ENCODE peak calls at places on chromosomes 7 and 10, in five cellular contexts. One of them, this sample, is unnamed.

GRCh38 chr10:80204193-80204714 is 1.1 kb downstream of the ANXA11 start:
- ATAC-seq in esophagus mucosa: peak; percentile 83
- ATAC-seq in T-cell: no peak
- ATAC-seq in PC-3: peak; percentile 50
- ATAC-seq in HCT116: no peak
- ATAC-seq in this sample: peak; percentile 31

GRCh38 chr7:151869457-151869856 is 7.5 kb downstream of the PRKAG2 start:
- ATAC-seq in T-cell: no peak
- ATAC-seq in HCT116: no peak
- ATAC-seq in PC-3: no peak
- ATAC-seq in esophagus mucosa: no peak
- ATAC-seq in this sample: no peak

GRCh38 chr7:33127085-33127484 is 2.3 kb upstream of the BBS9 start:
- ATAC-seq in esophagus mucosa: no peak
- ATAC-seq in T-cell: no peak
- ATAC-seq in HCT116: no peak
- ATAC-seq in PC-3: no peak
- ATAC-seq in this sample: no peak

GRCh38 chr7:106074257-106074656 is 37.9 kb downstream of the SYPL1 start:
- ATAC-seq in esophagus mucosa: no peak
- ATAC-seq in T-cell: no peak
- ATAC-seq in PC-3: no peak
- ATAC-seq in HCT116: peak; percentile 22
- ATAC-seq in this sample: peak; percentile 59

GRCh38 chr7:96921231-96921630 is 84.1 kb upstream of the DLX6 start:
- ATAC-seq in HCT116: no peak
- ATAC-seq in esophagus mucosa: peak; percentile 98
- ATAC-seq in PC-3: no peak
- ATAC-seq in T-cell: no peak
- ATAC-seq in this sample: no peak

GRCh38 chr7:132573237-132573636 is 3.0 kb downstream of the PLXNA4 start:
- ATAC-seq in esophagus mucosa: no peak
- ATAC-seq in T-cell: no peak
- ATAC-seq in HCT116: no peak
- ATAC-seq in PC-3: no peak
- ATAC-seq in this sample: no peak

GRCh38 chr10:89550509-89550908 is 15.1 kb upstream of the SLC16A12 start:
- ATAC-seq in esophagus mucosa: no peak
- ATAC-seq in T-cell: no peak
- ATAC-seq in HCT116: no peak
- ATAC-seq in PC-3: no peak
- ATAC-seq in this sample: no peak

GRCh38 chr7:26543345-26543744 is 251.7 kb downstream of the SNX10 start:
- ATAC-seq in esophagus mucosa: no peak
- ATAC-seq in T-cell: no peak
- ATAC-seq in PC-3: no peak
- ATAC-seq in HCT116: no peak
- ATAC-seq in this sample: no peak

GRCh38 chr10:116875897-116876296 is 26.6 kb downstream of the ENO4 start:
- ATAC-seq in HCT116: no peak
- ATAC-seq in T-cell: no peak
- ATAC-seq in esophagus mucosa: no peak
- ATAC-seq in PC-3: no peak
- ATAC-seq in this sample: no peak

GRCh38 chr10:79445217-79445707 is at the start of gene ZCCHC24:
- ATAC-seq in HCT116: peak; percentile 61
- ATAC-seq in PC-3: peak; percentile 37
- ATAC-seq in T-cell: peak; percentile 28
- ATAC-seq in esophagus mucosa: peak; percentile 26
- ATAC-seq in this sample: peak; percentile 67

GRCh38 chr10:130459851-130460490 is 323.8 kb downstream of the GLRX3 start:
- ATAC-seq in T-cell: no peak
- ATAC-seq in esophagus mucosa: no peak
- ATAC-seq in HCT116: no peak
- ATAC-seq in PC-3: no peak
- ATAC-seq in this sample: no peak

GRCh38 chr10:80924063-80924952 is 386.6 kb downstream of the SH2D4B start:
- ATAC-seq in esophagus mucosa: peak; percentile 25
- ATAC-seq in PC-3: no peak
- ATAC-seq in T-cell: no peak
- ATAC-seq in HCT116: peak; percentile 78
- ATAC-seq in this sample: no peak

GRCh38 chr7:43815373-43815772 is 53.9 kb downstream of the MRPS24 start:
- ATAC-seq in PC-3: no peak
- ATAC-seq in esophagus mucosa: no peak
- ATAC-seq in HCT116: no peak
- ATAC-seq in T-cell: no peak
- ATAC-seq in this sample: no peak

GRCh38 chr10:3480281-3480999 is 304.6 kb downstream of the KLF6 start:
- ATAC-seq in T-cell: no peak
- ATAC-seq in esophagus mucosa: no peak
- ATAC-seq in PC-3: no peak
- ATAC-seq in HCT116: no peak
- ATAC-seq in this sample: no peak

GRCh38 chr10:78582540-78582939 is 486.2 kb upstream of the ZMIZ1 start:
- ATAC-seq in esophagus mucosa: no peak
- ATAC-seq in HCT116: no peak
- ATAC-seq in T-cell: no peak
- ATAC-seq in PC-3: no peak
- ATAC-seq in this sample: no peak

GRCh38 chr7:101935521-101936141 is 118.2 kb downstream of the CUX1 start:
- ATAC-seq in esophagus mucosa: no peak
- ATAC-seq in HCT116: no peak
- ATAC-seq in PC-3: no peak
- ATAC-seq in T-cell: no peak
- ATAC-seq in this sample: peak; percentile 40

GRCh38 chr10:131134001-131134576 is 177.4 kb downstream of the TCERG1L start:
- ATAC-seq in HCT116: peak; percentile 44
- ATAC-seq in T-cell: no peak
- ATAC-seq in PC-3: no peak
- ATAC-seq in esophagus mucosa: no peak
- ATAC-seq in this sample: peak; percentile 17

GRCh38 chr7:129906700-129907099 is 46.1 kb downstream of the UBE2H start:
- ATAC-seq in PC-3: peak; percentile 87
- ATAC-seq in T-cell: peak; percentile 80
- ATAC-seq in HCT116: peak; percentile 75
- ATAC-seq in esophagus mucosa: no peak
- ATAC-seq in this sample: no peak

GRCh38 chr10:91206427-91206826 is 14.0 kb upstream of the PCGF5 start:
- ATAC-seq in PC-3: no peak
- ATAC-seq in HCT116: peak; percentile 47
- ATAC-seq in T-cell: peak; percentile 51
- ATAC-seq in esophagus mucosa: no peak
- ATAC-seq in this sample: peak; percentile 59

This sample was measured in stimulated activated memory B cell treated with anti-CD40 and anti-IgM and Interleukin-4, amounts not matched to agents 10 μg/mL and 1 μg/mL and 100 μg/mL, for 72 hours.